ENCODE peak calls at places on chromosomes 16 and 17, in five cellular contexts. O, M, D, P and T are unnamed samples.

GRCh38 chr17:50608700-50609375 is 25.8 kb upstream of the ABCC3 start:
- DNase-seq in D (no peak), O (no peak), P (no peak), M (no peak), T (no peak)

GRCh38 chr16:80710918-80711317 is 93.5 kb downstream of the CDYL2 start:
- DNase-seq in P (no peak), O (no peak), D (no peak), M (no peak), T (no peak)

GRCh38 chr17:29155235-29155965 is 24.8 kb downstream of the MYO18A start:
- DNase-seq in P (peak), O (peak), D (no peak), M (no peak), T (no peak)

GRCh38 chr16:53945996-53946395 is 242.0 kb downstream of the FTO start:
- DNase-seq in O (no peak), D (no peak), P (no peak), M (no peak), T (no peak)

GRCh38 chr17:32496348-32497078 is 9.7 kb downstream of the CDK5R1 start:
- DNase-seq in O (no peak), P (peak), D (no peak), M (no peak), T (no peak)

GRCh38 chr16:89048087-89048729 is 45.4 kb upstream of the ACSF3 start:
- DNase-seq in M (no peak), P (peak), D (no peak), O (no peak), T (no peak)

GRCh38 chr16:51592013-51592501 is 441.0 kb upstream of the SALL1 start:
- DNase-seq in M (no peak), D (no peak), P (no peak), O (no peak), T (no peak)

GRCh38 chr16:685967-686366 is 1.8 kb upstream of the JMJD8 start:
- DNase-seq in O (no peak), P (peak), M (no peak), D (no peak), T (no peak)

GRCh38 chr17:31309525-31309924 is 4.3 kb downstream of the EVI2B start:
- DNase-seq in M (no peak), D (no peak), O (no peak), P (no peak), T (no peak)

GRCh38 chr17:81572499-81573030 is 20.4 kb upstream of the FAAP100 start:
- DNase-seq in O (no peak), P (no peak), D (no peak), M (no peak), T (no peak)

GRCh38 chr16:8872967-8873865 is 4.4 kb upstream of the CARHSP1 start:
- DNase-seq in M (no peak), O (no peak), D (no peak), P (no peak), T (no peak)
- TF ChIP-seq CTCF in M (no peak), O (no peak), D (no peak), P (no peak), T (no peak)

DNA sequence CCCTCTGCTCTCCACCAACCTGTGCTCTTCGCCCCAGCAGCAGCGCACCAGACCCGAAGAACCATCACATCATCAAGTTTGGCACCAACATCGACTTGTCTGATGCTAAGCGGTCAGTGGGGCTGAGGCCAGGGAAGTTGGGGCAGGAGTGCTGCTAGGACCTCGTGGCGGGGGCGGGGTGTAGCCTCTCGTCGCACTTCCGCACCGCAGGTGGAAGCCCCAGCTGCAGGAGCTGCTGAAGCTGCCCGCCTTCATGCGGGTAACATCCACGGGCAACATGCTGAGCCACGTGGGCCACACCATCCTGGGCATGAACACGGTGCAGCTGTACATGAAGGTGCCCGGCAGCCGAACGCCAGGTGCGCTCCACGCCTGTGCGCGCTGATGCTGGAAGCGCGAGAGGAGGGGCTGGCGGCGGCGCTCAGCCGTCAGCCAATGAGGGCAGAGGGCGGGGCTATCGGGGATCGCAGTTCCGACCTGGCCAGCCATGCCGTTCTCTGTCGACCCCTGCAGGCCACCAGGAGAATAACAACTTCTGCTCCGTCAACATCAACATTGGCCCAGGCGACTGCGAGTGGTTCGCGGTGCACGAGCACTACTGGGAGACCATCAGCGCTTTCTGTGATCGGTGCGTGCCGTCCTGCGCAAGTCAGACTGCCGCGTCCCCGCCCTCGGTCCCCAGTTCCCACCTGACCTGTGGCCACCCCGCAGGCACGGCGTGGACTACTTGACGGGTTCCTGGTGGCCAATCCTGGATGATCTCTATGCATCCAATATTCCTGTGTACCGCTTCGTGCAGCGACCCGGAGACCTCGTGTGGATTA is 3.2 kb upstream of the TMEM88 start:
- DNase-seq in O (peak), M (peak), D (peak), P (peak), T (peak)
- H3K4me3 ChIP-seq in O (peak), M (peak), D (no peak), P (peak), T (peak)

DNA sequence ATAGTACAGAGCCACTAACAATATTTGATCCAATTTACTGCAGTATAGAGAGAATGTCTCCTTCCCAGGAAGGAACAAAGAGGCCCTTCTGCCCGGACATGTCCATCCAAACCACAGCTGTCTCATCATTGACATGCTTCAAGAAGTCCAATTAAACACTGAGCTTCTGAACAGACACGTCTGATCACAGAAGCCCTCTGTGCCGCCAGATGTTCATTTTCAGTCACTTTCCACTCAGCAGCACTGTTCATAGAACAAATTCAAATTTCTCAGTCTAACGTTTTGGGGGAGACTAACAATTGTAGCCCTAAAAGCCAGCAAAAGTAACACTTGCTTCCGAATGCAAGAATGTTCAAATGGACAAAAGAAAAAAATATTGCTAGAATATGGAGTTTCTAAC is 15.3 kb downstream of the ZC3H7A start:
- DNase-seq in O (no peak), P (no peak), D (no peak), M (no peak), T (no peak)
- H3K27ac ChIP-seq in O (no peak), P (peak), D (peak), M (peak), T (peak)

GRCh38 chr17:15090533-15090932 is 174.6 kb downstream of the PMP22 start:
- DNase-seq in O (no peak), M (no peak), D (no peak), P (no peak), T (no peak)

GRCh38 chr17:15087946-15088345 is 177.2 kb downstream of the PMP22 start:
- DNase-seq in M (peak), P (no peak), D (no peak), O (no peak), T (no peak)

GRCh38 chr17:15092762-15093161 is 172.4 kb downstream of the PMP22 start:
- DNase-seq in O (no peak), P (no peak), M (no peak), D (no peak), T (no peak)

GRCh38 chr17:15092261-15092660 is 172.9 kb downstream of the PMP22 start:
- DNase-seq in P (no peak), D (no peak), O (no peak), M (peak), T (no peak)

GRCh38 chr17:15091825-15092224 is 173.3 kb downstream of the PMP22 start:
- DNase-seq in M (no peak), D (no peak), O (no peak), P (no peak), T (no peak)
- TF ChIP-seq CTCF in M (peak), D (no peak), O (no peak), P (no peak), T (no peak)

GRCh38 chr16:85552980-85553435 is 60.1 kb upstream of the GSE1 start:
- DNase-seq in D (no peak), M (no peak), O (no peak), P (no peak), T (no peak)
- H3K4me3 ChIP-seq in D (peak), M (peak), O (peak), P (peak), T (peak)